ENCODE peak calls at places on chromosomes 5 and 9, in five cellular contexts. H, E, B, T and F are unnamed samples.

GRCh38 chr5:154138701-154139100 is 51.8 kb upstream of the GALNT10 start:
- DNase-seq in T (no peak), H (no peak), B (no peak), E (peak), F (peak)

GRCh38 chr5:17992296-17992695 is 358.0 kb downstream of the TAF11L14 start:
- DNase-seq in B (no peak), T (no peak), H (no peak), E (no peak), F (no peak)

GRCh38 chr5:2659071-2659470 is 92.4 kb downstream of the IRX2 start:
- DNase-seq in H (no peak), T (no peak), E (peak), B (no peak), F (no peak)

GRCh38 chr5:66828551-66829421 is 232.6 kb downstream of the MAST4 start:
- DNase-seq in E (peak), T (no peak), H (no peak), B (peak), F (peak)

GRCh38 chr5:89338935-89339334 is 456.0 kb upstream of the MEF2C start:
- DNase-seq in H (no peak), T (no peak), B (no peak), E (peak), F (peak)

GRCh38 chr9:124480621-124480981 is 26.6 kb downstream of the NR5A1 start:
- DNase-seq in B (peak), T (no peak), E (peak), H (peak), F (peak)

GRCh38 chr5:165360366-165361142 is 1855.1 kb downstream of the MAT2B start:
- DNase-seq in T (no peak), E (no peak), H (no peak), B (no peak), F (no peak)

GRCh38 chr5:79689541-79690466 is at the start of gene CMYA5:
- DNase-seq in H (no peak), E (peak), T (peak), B (peak), F (peak)

GRCh38 chr5:163564321-163564924 is 59.0 kb downstream of the MAT2B start:
- DNase-seq in E (peak), T (no peak), H (peak), B (peak), F (peak)

GRCh38 chr5:4661326-4661725 is 478.8 kb upstream of the ADAMTS16 start:
- DNase-seq in T (no peak), E (no peak), B (no peak), H (no peak), F (no peak)

GRCh38 chr9:130833324-130833990 is 1.6 kb upstream of the ABL1 start:
- DNase-seq in T (no peak), H (no peak), B (no peak), E (peak), F (no peak)

GRCh38 chr5:68467208-68467607 is 251.7 kb downstream of the PIK3R1 start:
- DNase-seq in T (no peak), B (no peak), H (no peak), E (no peak), F (no peak)

GRCh38 chr5:174311531-174312269 is 266.2 kb downstream of the NSG2 start:
- DNase-seq in H (peak), T (peak), B (peak), E (peak), F (peak)

GRCh38 chr5:34743878-34744277 is 87.8 kb downstream of the RAI14 start:
- DNase-seq in B (no peak), T (no peak), H (no peak), E (peak), F (peak)

GRCh38 chr5:73544429-73545402 is 20.7 kb downstream of the ANKRA2 start:
- DNase-seq in E (no peak), H (no peak), T (peak), B (no peak), F (peak)

GRCh38 chr9:15606667-15607472 is 54.0 kb downstream of the CCDC171 start:
- DNase-seq in H (peak), B (peak), E (peak), T (no peak), F (peak)

GRCh38 chr5:126384985-126385384 is 38.2 kb upstream of the GRAMD2B start:
- DNase-seq in B (no peak), T (no peak), E (peak), H (no peak), F (peak)

GRCh38 chr5:129137637-129138036 is 43.1 kb downstream of the ISOC1 start:
- DNase-seq in B (no peak), E (no peak), T (no peak), H (no peak), F (no peak)

GRCh38 chr5:129133553-129133952 is 39.0 kb downstream of the ISOC1 start:
- DNase-seq in E (no peak), T (no peak), B (no peak), H (no peak), F (no peak)

GRCh38 chr5:129135633-129136032 is 41.1 kb downstream of the ISOC1 start:
- DNase-seq in T (no peak), E (no peak), B (peak), H (no peak), F (no peak)
- TF ChIP-seq CTCF in T (no peak), E (no peak), B (peak), H (peak), F (no peak)

DNA sequence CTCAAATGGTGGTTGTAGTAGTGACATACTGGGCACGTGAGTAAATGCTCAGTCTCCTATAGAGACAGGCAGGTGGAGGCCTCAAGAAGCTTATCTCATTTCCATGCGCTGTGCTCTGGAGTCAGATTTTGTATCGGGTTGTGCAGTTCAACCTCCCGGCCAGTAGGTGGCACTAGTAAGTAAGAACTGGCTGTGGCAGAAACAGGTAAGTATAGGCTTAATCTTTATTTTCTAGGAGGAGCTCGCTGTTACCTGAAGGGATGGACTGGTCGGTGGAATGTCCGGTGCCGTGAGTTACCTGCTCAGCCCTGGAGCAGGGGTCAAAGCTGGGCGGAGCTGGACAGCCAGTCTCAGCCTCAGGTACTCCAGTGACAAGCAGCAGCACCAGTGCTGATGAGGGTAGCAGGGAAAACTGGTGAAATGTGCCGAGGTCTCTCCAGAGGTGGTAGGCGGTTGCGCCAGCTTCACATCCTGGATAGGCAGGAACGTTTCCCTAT is 880.1 kb upstream of the SEMA6A start:
- DNase-seq in E (peak), B (peak), H (peak), T (peak), F (peak)
- TF ChIP-seq CTCF in E (peak), B (peak), H (peak), T (peak), F (peak)

GRCh38 chr5:36363776-36364175 is 62.1 kb upstream of the RANBP3L start:
- DNase-seq in H (no peak), B (no peak), E (no peak), T (no peak), F (peak)

GRCh38 chr5:36364473-36364872 is 62.8 kb upstream of the RANBP3L start:
- DNase-seq in E (no peak), B (no peak), H (no peak), T (no peak), F (no peak)

GRCh38 chr5:36360311-36360710 is 58.6 kb upstream of the RANBP3L start:
- DNase-seq in E (no peak), B (no peak), T (no peak), H (peak), F (no peak)

GRCh38 chr5:36366883-36367282 is 65.2 kb upstream of the RANBP3L start:
- DNase-seq in E (peak), B (no peak), H (no peak), T (no peak), F (no peak)

GRCh38 chr5:36363101-36363500 is 61.4 kb upstream of the RANBP3L start:
- DNase-seq in H (no peak), E (peak), T (no peak), B (peak), F (peak)
- TF ChIP-seq CTCF in H (no peak), E (peak), T (no peak), B (peak), F (peak)

GRCh38 chr5:137016783-137017324 is 482.3 kb downstream of the SPOCK1 start:
- DNase-seq in H (no peak), E (no peak), B (peak), T (no peak), F (peak)

GRCh38 chr5:137027758-137028157 is 471.4 kb downstream of the SPOCK1 start:
- DNase-seq in T (no peak), H (no peak), B (no peak), E (no peak), F (no peak)

GRCh38 chr5:137019229-137019628 is 479.9 kb downstream of the SPOCK1 start:
- DNase-seq in T (no peak), B (no peak), H (no peak), E (no peak), F (no peak)

GRCh38 chr5:137022043-137022442 is 477.1 kb downstream of the SPOCK1 start:
- DNase-seq in B (no peak), H (no peak), T (no peak), E (peak), F (peak)

DNA sequence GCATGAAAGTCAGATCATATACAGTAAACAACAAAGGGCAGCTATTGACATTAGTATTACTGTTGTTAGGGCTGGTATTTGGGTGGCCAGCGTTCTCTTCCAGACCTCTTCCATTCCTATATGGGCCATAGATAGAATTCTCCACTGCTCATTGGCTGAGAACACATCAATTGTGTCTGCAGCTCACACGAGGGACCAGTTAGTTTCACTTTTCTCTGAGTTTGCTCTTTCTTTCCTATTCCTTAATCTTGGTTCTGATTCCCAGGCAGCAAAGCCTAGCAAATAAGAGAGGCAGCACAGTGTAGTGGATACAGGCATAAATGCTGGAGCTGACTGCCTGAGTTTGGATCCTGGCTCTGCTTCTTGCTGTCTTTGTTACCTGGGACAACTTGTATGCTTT is 476.4 kb downstream of the SPOCK1 start:
- DNase-seq in E (no peak), H (no peak), B (no peak), T (no peak), F (peak)
- TF ChIP-seq CTCF in E (no peak), H (no peak), B (no peak), T (no peak), F (no peak)

GRCh38 chr9:9938432-9938831 is 674.4 kb downstream of the PTPRD start:
- DNase-seq in B (no peak), T (no peak), E (no peak), H (no peak), F (no peak)

DNA sequence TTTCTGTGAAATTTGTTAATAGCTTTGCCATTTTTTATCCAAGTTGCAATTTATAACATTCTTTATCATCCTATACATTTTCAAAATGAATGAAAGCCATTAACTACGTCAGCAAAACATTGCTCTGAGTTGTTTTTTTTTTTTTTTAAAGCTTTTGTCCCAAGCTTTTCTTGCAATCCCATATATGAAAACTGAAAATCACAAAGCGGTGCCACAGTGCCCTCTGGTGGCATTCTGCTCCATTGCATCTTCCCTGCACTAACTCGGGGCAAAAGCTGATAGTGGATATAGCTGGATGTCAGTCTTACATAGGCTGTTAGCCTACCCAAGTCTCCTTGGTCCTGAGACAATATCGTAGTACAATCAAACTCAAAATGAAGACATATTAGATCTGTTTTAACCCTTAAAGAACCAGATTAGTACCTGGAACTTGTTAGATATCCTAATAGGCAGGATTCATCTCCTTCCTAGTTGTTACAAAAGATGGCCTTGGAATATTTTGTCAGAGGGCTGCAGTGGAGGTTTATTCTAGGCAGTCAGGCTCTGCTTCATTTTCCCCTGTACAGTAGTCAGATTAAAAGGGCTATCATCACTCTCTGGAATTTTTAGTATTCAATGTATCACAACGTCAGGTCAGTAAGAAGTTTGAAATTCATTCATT is 669.9 kb downstream of the PTPRD start:
- DNase-seq in H (peak), B (peak), E (peak), T (no peak), F (peak)
- TF ChIP-seq CTCF in H (peak), B (peak), E (peak), T (peak), F (peak)

GRCh38 chr9:136092741-136093140 is 2.3 kb downstream of the NACC2 start:
- DNase-seq in B (no peak), E (no peak), H (no peak), T (no peak), F (no peak)
- TF ChIP-seq CTCF in B (peak), E (no peak), H (no peak), T (no peak), F (no peak)

DNA sequence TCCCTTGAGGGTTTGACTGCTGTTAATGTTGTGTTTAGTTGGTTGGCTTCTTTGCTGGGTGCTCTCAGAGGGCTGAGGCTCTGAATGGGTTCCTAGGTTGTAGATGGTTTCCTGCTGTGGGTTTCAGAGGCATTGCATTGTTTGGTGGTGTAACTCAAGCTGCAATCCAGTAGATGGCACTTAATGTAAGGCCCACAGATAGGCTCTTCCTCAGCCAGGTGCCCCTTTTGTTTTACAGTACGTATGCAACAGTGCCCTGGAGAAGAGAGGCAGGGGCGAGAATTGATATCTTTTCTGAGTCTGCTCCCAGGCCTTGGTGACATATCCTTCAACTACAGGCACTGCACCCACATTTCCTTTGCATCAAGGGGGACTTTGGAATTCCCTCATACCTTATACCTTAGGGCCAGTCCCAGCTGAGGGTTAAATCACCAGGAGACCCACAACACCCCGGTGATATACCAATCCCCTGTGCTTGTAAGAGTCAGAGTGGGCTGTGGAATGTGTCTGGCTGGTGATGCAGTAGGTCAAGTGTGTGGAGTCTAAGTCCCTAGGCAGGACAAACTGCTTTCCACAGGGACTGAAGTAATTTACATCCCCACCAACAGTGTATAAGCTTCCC is 7.0 kb upstream of the UGT3A2 start:
- DNase-seq in B (peak), E (no peak), T (no peak), H (no peak), F (peak)
- TF ChIP-seq CTCF in B (peak), E (peak), T (no peak), H (peak), F (peak)

DNA sequence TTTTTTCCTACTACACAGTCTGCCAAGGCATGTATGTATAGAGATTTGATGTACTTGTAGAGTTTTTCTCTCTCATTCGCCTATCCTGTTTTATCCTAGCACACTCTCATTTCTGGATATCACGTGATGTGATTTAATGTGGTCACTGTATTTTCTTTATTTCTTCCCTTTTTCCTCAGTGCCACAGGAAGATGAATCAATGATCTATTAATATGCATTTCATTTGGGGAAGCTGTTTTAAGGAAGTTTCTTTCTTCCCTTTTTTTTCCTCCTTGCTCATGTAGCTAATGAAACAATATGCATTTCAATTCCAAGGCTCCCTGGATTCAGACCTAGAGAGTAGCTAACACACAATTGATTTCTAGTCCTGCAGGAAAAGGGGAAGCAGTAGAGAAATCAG is 506.3 kb upstream of the WWC1 start:
- DNase-seq in B (no peak), H (no peak), E (no peak), T (no peak), F (no peak)
- TF ChIP-seq CTCF in B (no peak), H (no peak), E (no peak), T (no peak), F (no peak)

GRCh38 chr9:126317513-126317912 is 9.1 kb upstream of the MVB12B start:
- DNase-seq in B (no peak), E (peak), H (no peak), T (no peak), F (no peak)
- TF ChIP-seq CTCF in B (peak), E (no peak), H (peak), T (no peak), F (peak)